ENCODE peak calls at places on chromosomes 5 and 9, in seven cellular contexts. One of them, this sample, is unnamed.

GRCh38 chr9:34997375-34997774 is 7.8 kb downstream of the DNAJB5 start:
- DNase-seq in right atrium auricular region: no peak
- DNase-seq in heart left ventricle: no peak
- DNase-seq in neuronal stem cell: no peak
- DNase-seq in CD8-positive, alpha-beta memory T cell: no peak
- DNase-seq in OCI-LY7: no peak
- DNase-seq in transverse colon: no peak
- DNase-seq in this sample: no peak

GRCh38 chr5:122447072-122447471 is 135.0 kb downstream of the SNCAIP start:
- DNase-seq in right atrium auricular region: no peak
- DNase-seq in heart left ventricle: no peak
- DNase-seq in neuronal stem cell: no peak
- DNase-seq in CD8-positive, alpha-beta memory T cell: no peak
- DNase-seq in OCI-LY7: no peak
- DNase-seq in transverse colon: no peak
- DNase-seq in this sample: no peak

GRCh38 chr5:38870595-38870994 is 24.8 kb downstream of the OSMR start:
- DNase-seq in right atrium auricular region: no peak
- DNase-seq in heart left ventricle: no peak
- DNase-seq in neuronal stem cell: no peak
- DNase-seq in CD8-positive, alpha-beta memory T cell: no peak
- DNase-seq in OCI-LY7: no peak
- DNase-seq in transverse colon: no peak
- DNase-seq in this sample: no peak

GRCh38 chr5:78835176-78835575 is 149.9 kb downstream of the ARSB start:
- DNase-seq in right atrium auricular region: no peak
- DNase-seq in heart left ventricle: no peak
- DNase-seq in neuronal stem cell: no peak
- DNase-seq in CD8-positive, alpha-beta memory T cell: no peak
- DNase-seq in OCI-LY7: no peak
- DNase-seq in transverse colon: no peak
- DNase-seq in this sample: no peak

GRCh38 chr5:9194509-9194908 is 351.4 kb downstream of the SEMA5A start:
- DNase-seq in right atrium auricular region: no peak
- DNase-seq in heart left ventricle: no peak
- DNase-seq in neuronal stem cell: no peak
- DNase-seq in CD8-positive, alpha-beta memory T cell: no peak
- DNase-seq in OCI-LY7: no peak
- DNase-seq in transverse colon: no peak
- DNase-seq in this sample: no peak

GRCh38 chr9:447230-448025 is 232.8 kb downstream of the DOCK8 start:
- DNase-seq in right atrium auricular region: no peak
- DNase-seq in heart left ventricle: no peak
- DNase-seq in neuronal stem cell: no peak
- DNase-seq in CD8-positive, alpha-beta memory T cell: peak
- DNase-seq in OCI-LY7: peak
- DNase-seq in transverse colon: peak
- DNase-seq in this sample: peak

GRCh38 chr5:52491829-52492217 is 295.9 kb upstream of the ITGA1 start:
- DNase-seq in right atrium auricular region: no peak
- DNase-seq in heart left ventricle: no peak
- DNase-seq in neuronal stem cell: no peak
- DNase-seq in CD8-positive, alpha-beta memory T cell: no peak
- DNase-seq in OCI-LY7: no peak
- DNase-seq in transverse colon: no peak
- DNase-seq in this sample: no peak

GRCh38 chr9:135468866-135469521 is 10.6 kb upstream of the PPP1R26 start:
- DNase-seq in right atrium auricular region: no peak
- DNase-seq in heart left ventricle: no peak
- DNase-seq in neuronal stem cell: no peak
- DNase-seq in CD8-positive, alpha-beta memory T cell: no peak
- DNase-seq in OCI-LY7: no peak
- DNase-seq in transverse colon: no peak
- DNase-seq in this sample: peak

GRCh38 chr5:149175346-149176113 is 34.2 kb downstream of the ABLIM3 start:
- DNase-seq in right atrium auricular region: peak
- DNase-seq in heart left ventricle: peak
- DNase-seq in neuronal stem cell: no peak
- DNase-seq in CD8-positive, alpha-beta memory T cell: no peak
- DNase-seq in OCI-LY7: no peak
- DNase-seq in transverse colon: no peak
- DNase-seq in this sample: no peak
- H3K27ac ChIP-seq in right atrium auricular region: peak
- H3K27ac ChIP-seq in heart left ventricle: peak
- H3K27ac ChIP-seq in neuronal stem cell: no peak
- H3K27ac ChIP-seq in CD8-positive, alpha-beta memory T cell: no peak
- H3K27ac ChIP-seq in OCI-LY7: no peak
- H3K27ac ChIP-seq in transverse colon: peak
- H3K27ac ChIP-seq in this sample: no peak

GRCh38 chr9:19492775-19493173 is 84.0 kb downstream of the ACER2 start:
- DNase-seq in right atrium auricular region: no peak
- DNase-seq in heart left ventricle: no peak
- DNase-seq in neuronal stem cell: no peak
- DNase-seq in CD8-positive, alpha-beta memory T cell: no peak
- DNase-seq in OCI-LY7: no peak
- DNase-seq in transverse colon: no peak
- DNase-seq in this sample: no peak
- H3K27ac ChIP-seq in right atrium auricular region: peak
- H3K27ac ChIP-seq in heart left ventricle: peak
- H3K27ac ChIP-seq in neuronal stem cell: no peak
- H3K27ac ChIP-seq in CD8-positive, alpha-beta memory T cell: no peak
- H3K27ac ChIP-seq in OCI-LY7: no peak
- H3K27ac ChIP-seq in transverse colon: no peak
- H3K27ac ChIP-seq in this sample: no peak

GRCh38 chr9:130484362-130485072 is 39.8 kb downstream of the ASS1 start:
- DNase-seq in right atrium auricular region: no peak
- DNase-seq in heart left ventricle: no peak
- DNase-seq in neuronal stem cell: no peak
- DNase-seq in CD8-positive, alpha-beta memory T cell: no peak
- DNase-seq in OCI-LY7: no peak
- DNase-seq in transverse colon: no peak
- DNase-seq in this sample: no peak
- H3K27ac ChIP-seq in right atrium auricular region: no peak
- H3K27ac ChIP-seq in heart left ventricle: no peak
- H3K27ac ChIP-seq in neuronal stem cell: no peak
- H3K27ac ChIP-seq in CD8-positive, alpha-beta memory T cell: no peak
- H3K27ac ChIP-seq in OCI-LY7: no peak
- H3K27ac ChIP-seq in transverse colon: no peak
- H3K27ac ChIP-seq in this sample: no peak

GRCh38 chr5:67725591-67725990 is 490.0 kb upstream of the PIK3R1 start:
- DNase-seq in right atrium auricular region: no peak
- DNase-seq in heart left ventricle: no peak
- DNase-seq in neuronal stem cell: no peak
- DNase-seq in CD8-positive, alpha-beta memory T cell: no peak
- DNase-seq in OCI-LY7: no peak
- DNase-seq in transverse colon: no peak
- DNase-seq in this sample: no peak
- H3K27ac ChIP-seq in right atrium auricular region: no peak
- H3K27ac ChIP-seq in heart left ventricle: no peak
- H3K27ac ChIP-seq in neuronal stem cell: no peak
- H3K27ac ChIP-seq in CD8-positive, alpha-beta memory T cell: no peak
- H3K27ac ChIP-seq in OCI-LY7: no peak
- H3K27ac ChIP-seq in transverse colon: peak
- H3K27ac ChIP-seq in this sample: no peak

GRCh38 chr9:136690841-136691261 is 3.6 kb upstream of the AGPAT2 start:
- DNase-seq in right atrium auricular region: no peak
- DNase-seq in heart left ventricle: peak
- DNase-seq in neuronal stem cell: no peak
- DNase-seq in CD8-positive, alpha-beta memory T cell: no peak
- DNase-seq in OCI-LY7: no peak
- DNase-seq in transverse colon: no peak
- DNase-seq in this sample: no peak
- H3K27ac ChIP-seq in right atrium auricular region: peak
- H3K27ac ChIP-seq in heart left ventricle: peak
- H3K27ac ChIP-seq in neuronal stem cell: no peak
- H3K27ac ChIP-seq in CD8-positive, alpha-beta memory T cell: no peak
- H3K27ac ChIP-seq in OCI-LY7: no peak
- H3K27ac ChIP-seq in transverse colon: no peak
- H3K27ac ChIP-seq in this sample: no peak

GRCh38 chr5:54659651-54660050 is 142.1 kb downstream of the SNX18 start:
- DNase-seq in right atrium auricular region: no peak
- DNase-seq in heart left ventricle: no peak
- DNase-seq in neuronal stem cell: no peak
- DNase-seq in CD8-positive, alpha-beta memory T cell: no peak
- DNase-seq in OCI-LY7: no peak
- DNase-seq in transverse colon: no peak
- DNase-seq in this sample: no peak
- H3K27ac ChIP-seq in right atrium auricular region: no peak
- H3K27ac ChIP-seq in heart left ventricle: no peak
- H3K27ac ChIP-seq in neuronal stem cell: no peak
- H3K27ac ChIP-seq in CD8-positive, alpha-beta memory T cell: no peak
- H3K27ac ChIP-seq in OCI-LY7: no peak
- H3K27ac ChIP-seq in transverse colon: peak
- H3K27ac ChIP-seq in this sample: no peak

DNA sequence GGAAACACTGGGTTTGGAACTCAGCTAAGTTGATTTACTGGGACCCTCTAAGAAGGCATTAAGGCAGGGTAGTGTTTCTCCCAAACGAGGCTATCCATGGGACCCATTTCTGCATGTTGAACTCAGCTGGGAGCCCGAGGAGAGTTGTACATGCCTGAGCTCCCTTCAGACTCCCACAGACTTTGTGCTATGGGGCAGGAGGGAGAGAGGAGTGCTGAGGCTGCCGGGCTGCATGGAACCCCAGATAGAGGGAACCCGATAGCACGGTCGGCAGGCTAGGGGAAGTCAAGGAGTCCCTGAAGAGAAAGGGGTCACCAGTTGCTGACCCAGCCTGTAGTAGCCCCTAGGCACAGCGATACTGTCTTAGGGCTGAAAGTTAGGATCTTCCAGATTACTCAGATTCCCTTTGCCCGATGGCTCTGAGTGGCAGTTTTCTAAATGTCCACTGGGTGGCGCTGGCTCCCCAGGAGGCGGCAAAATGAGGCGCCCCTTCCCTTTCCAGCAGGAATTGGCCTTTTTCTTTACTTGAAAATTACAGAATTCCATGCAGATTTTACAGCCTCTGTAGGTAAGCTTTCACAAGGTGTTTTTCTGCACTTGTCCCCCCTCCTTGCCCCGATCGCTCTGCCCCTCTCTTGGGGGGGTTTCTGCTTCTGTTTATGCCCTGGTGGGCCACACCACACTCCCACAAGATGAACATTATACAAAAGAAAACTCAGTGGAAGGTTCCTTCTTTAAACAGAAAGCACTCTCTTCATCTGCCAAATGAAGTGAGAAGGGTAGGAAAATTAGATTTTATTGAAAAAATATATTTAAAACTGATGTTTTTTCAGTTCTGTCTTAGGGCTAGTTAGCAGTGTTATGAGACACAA is 17.8 kb downstream of the NANS start:
- DNase-seq in right atrium auricular region: peak
- DNase-seq in heart left ventricle: peak
- DNase-seq in neuronal stem cell: peak
- DNase-seq in CD8-positive, alpha-beta memory T cell: peak
- DNase-seq in OCI-LY7: peak
- DNase-seq in transverse colon: peak
- DNase-seq in this sample: peak
- H3K27ac ChIP-seq in right atrium auricular region: no peak
- H3K27ac ChIP-seq in heart left ventricle: no peak
- H3K27ac ChIP-seq in neuronal stem cell: no peak
- H3K27ac ChIP-seq in CD8-positive, alpha-beta memory T cell: no peak
- H3K27ac ChIP-seq in OCI-LY7: peak
- H3K27ac ChIP-seq in transverse colon: peak
- H3K27ac ChIP-seq in this sample: peak